ENCODE peak calls at places on chromosomes 1 and 21, in six cellular contexts. One of them, this sample, is unnamed.

GRCh38 chr1:177897601-177898376 is 72.1 kb downstream of the SEC16B start:
- DNase-seq in effector CD8-positive, alpha-beta T cell: no peak
- DNase-seq in neural progenitor cell: no peak
- DNase-seq in amygdala: no peak
- DNase-seq in hippocampal formation: no peak
- DNase-seq in central memory CD4-positive, alpha-beta T cell: no peak
- DNase-seq in this sample: no peak

GRCh38 chr1:24236170-24237045 is 49.3 kb upstream of the IFNLR1 start:
- DNase-seq in amygdala: no peak
- DNase-seq in effector CD8-positive, alpha-beta T cell: no peak
- DNase-seq in central memory CD4-positive, alpha-beta T cell: no peak
- DNase-seq in hippocampal formation: no peak
- DNase-seq in neural progenitor cell: no peak
- DNase-seq in this sample: no peak

GRCh38 chr21:33403786-33404571 is 766 bp downstream of the IFNGR2 start:
- DNase-seq in central memory CD4-positive, alpha-beta T cell: no peak
- DNase-seq in hippocampal formation: no peak
- DNase-seq in effector CD8-positive, alpha-beta T cell: no peak
- DNase-seq in amygdala: no peak
- DNase-seq in neural progenitor cell: peak; percentile 68
- DNase-seq in this sample: peak; percentile 49

GRCh38 chr1:23116921-23117699 is 51.5 kb downstream of the LUZP1 start:
- DNase-seq in neural progenitor cell: no peak
- DNase-seq in central memory CD4-positive, alpha-beta T cell: no peak
- DNase-seq in hippocampal formation: no peak
- DNase-seq in amygdala: no peak
- DNase-seq in effector CD8-positive, alpha-beta T cell: no peak
- DNase-seq in this sample: no peak

GRCh38 chr1:192554904-192555303 is 20.7 kb upstream of the RGS1 start:
- DNase-seq in hippocampal formation: no peak
- DNase-seq in central memory CD4-positive, alpha-beta T cell: no peak
- DNase-seq in amygdala: no peak
- DNase-seq in effector CD8-positive, alpha-beta T cell: no peak
- DNase-seq in neural progenitor cell: no peak
- DNase-seq in this sample: no peak

GRCh38 chr1:171017431-171017830 is 73.3 kb upstream of the FMO3 start:
- DNase-seq in amygdala: no peak
- DNase-seq in central memory CD4-positive, alpha-beta T cell: no peak
- DNase-seq in effector CD8-positive, alpha-beta T cell: no peak
- DNase-seq in neural progenitor cell: peak; percentile 29
- DNase-seq in hippocampal formation: no peak
- DNase-seq in this sample: peak; percentile 13

GRCh38 chr1:157147037-157147436 is 8.8 kb upstream of the ETV3 start:
- DNase-seq in effector CD8-positive, alpha-beta T cell: no peak
- DNase-seq in hippocampal formation: no peak
- DNase-seq in amygdala: no peak
- DNase-seq in central memory CD4-positive, alpha-beta T cell: no peak
- DNase-seq in neural progenitor cell: no peak
- DNase-seq in this sample: no peak

GRCh38 chr1:183275322-183275721 is 89.3 kb downstream of the LAMC2 start:
- DNase-seq in hippocampal formation: no peak
- DNase-seq in central memory CD4-positive, alpha-beta T cell: no peak
- DNase-seq in neural progenitor cell: no peak
- DNase-seq in amygdala: no peak
- DNase-seq in effector CD8-positive, alpha-beta T cell: no peak
- DNase-seq in this sample: no peak

GRCh38 chr1:56068210-56068609 is 511.2 kb downstream of the PLPP3 start:
- DNase-seq in central memory CD4-positive, alpha-beta T cell: no peak
- DNase-seq in hippocampal formation: no peak
- DNase-seq in effector CD8-positive, alpha-beta T cell: no peak
- DNase-seq in amygdala: no peak
- DNase-seq in neural progenitor cell: no peak
- DNase-seq in this sample: no peak

GRCh38 chr1:177824508-177824982 is 145.3 kb downstream of the SEC16B start:
- DNase-seq in neural progenitor cell: no peak
- DNase-seq in amygdala: no peak
- DNase-seq in effector CD8-positive, alpha-beta T cell: no peak
- DNase-seq in hippocampal formation: no peak
- DNase-seq in central memory CD4-positive, alpha-beta T cell: no peak
- DNase-seq in this sample: no peak

GRCh38 chr1:34851431-34852105 is 8.0 kb downstream of the SMIM12 start:
- DNase-seq in amygdala: peak; percentile 18
- DNase-seq in neural progenitor cell: no peak
- DNase-seq in effector CD8-positive, alpha-beta T cell: no peak
- DNase-seq in central memory CD4-positive, alpha-beta T cell: no peak
- DNase-seq in hippocampal formation: no peak
- DNase-seq in this sample: no peak

GRCh38 chr1:201214461-201214860 is 23.8 kb downstream of the IGFN1 start:
- DNase-seq in neural progenitor cell: peak; percentile 29
- DNase-seq in hippocampal formation: no peak
- DNase-seq in effector CD8-positive, alpha-beta T cell: no peak
- DNase-seq in amygdala: no peak
- DNase-seq in central memory CD4-positive, alpha-beta T cell: no peak
- DNase-seq in this sample: peak; percentile 37

GRCh38 chr1:173137116-173137515 is 70.0 kb downstream of the TNFSF4 start:
- DNase-seq in effector CD8-positive, alpha-beta T cell: no peak
- DNase-seq in neural progenitor cell: no peak
- DNase-seq in central memory CD4-positive, alpha-beta T cell: no peak
- DNase-seq in amygdala: no peak
- DNase-seq in hippocampal formation: no peak
- DNase-seq in this sample: no peak

GRCh38 chr1:61184035-61184713 is 101.8 kb downstream of the NFIA start:
- DNase-seq in central memory CD4-positive, alpha-beta T cell: no peak
- DNase-seq in effector CD8-positive, alpha-beta T cell: no peak
- DNase-seq in hippocampal formation: peak; percentile 84
- DNase-seq in amygdala: peak; percentile 76
- DNase-seq in neural progenitor cell: no peak
- DNase-seq in this sample: no peak

GRCh38 chr1:161986328-161986727 is 37.3 kb downstream of the OLFML2B start:
- DNase-seq in amygdala: no peak
- DNase-seq in central memory CD4-positive, alpha-beta T cell: no peak
- DNase-seq in hippocampal formation: peak; percentile 27
- DNase-seq in neural progenitor cell: no peak
- DNase-seq in effector CD8-positive, alpha-beta T cell: no peak
- DNase-seq in this sample: no peak

GRCh38 chr1:86155807-86156561 is 588 bp downstream of the COL24A1 start:
- DNase-seq in neural progenitor cell: peak; percentile 55
- DNase-seq in effector CD8-positive, alpha-beta T cell: no peak
- DNase-seq in amygdala: no peak
- DNase-seq in hippocampal formation: no peak
- DNase-seq in central memory CD4-positive, alpha-beta T cell: no peak
- DNase-seq in this sample: peak; percentile 35

GRCh38 chr1:29900727-29901126 is 664.4 kb downstream of the PTPRU start:
- DNase-seq in central memory CD4-positive, alpha-beta T cell: no peak
- DNase-seq in effector CD8-positive, alpha-beta T cell: no peak
- DNase-seq in amygdala: no peak
- DNase-seq in neural progenitor cell: no peak
- DNase-seq in hippocampal formation: no peak
- DNase-seq in this sample: no peak